ENCODE peak calls at places on chromosomes 4 and X, in seven cellular contexts. One of them, this sample, is unnamed. For H3K4me1, the result is how much of the 10 kb centered on the place peaks cover.

GRCh38 chr4:98939892-98940298 is 11.0 kb upstream of the EIF4E start:
- DNase-seq in naive thymus-derived CD4-positive, alpha-beta T cell: peak
- DNase-seq in CD8-positive, alpha-beta memory T cell: no peak
- DNase-seq in keratinocyte: no peak
- DNase-seq in ovary: no peak
- DNase-seq in small intestine: peak
- DNase-seq in BE2C: peak
- DNase-seq in this sample: no peak

GRCh38 chr4:56360071-56360470 is 27.2 kb downstream of the AASDH start:
- DNase-seq in BE2C: no peak
- DNase-seq in naive thymus-derived CD4-positive, alpha-beta T cell: no peak
- DNase-seq in keratinocyte: no peak
- DNase-seq in ovary: no peak
- DNase-seq in CD8-positive, alpha-beta memory T cell: no peak
- DNase-seq in small intestine: no peak
- DNase-seq in this sample: no peak

GRCh38 chr4:7327341-7327885 is 107.3 kb downstream of the PSAPL1 start:
- DNase-seq in naive thymus-derived CD4-positive, alpha-beta T cell: no peak
- DNase-seq in ovary: no peak
- DNase-seq in keratinocyte: no peak
- DNase-seq in CD8-positive, alpha-beta memory T cell: peak
- DNase-seq in small intestine: no peak
- DNase-seq in BE2C: no peak
- DNase-seq in this sample: no peak

GRCh38 chr4:13527983-13528822 is 16.1 kb downstream of the NKX3-2 start:
- DNase-seq in ovary: no peak
- DNase-seq in keratinocyte: no peak
- DNase-seq in CD8-positive, alpha-beta memory T cell: no peak
- DNase-seq in small intestine: no peak
- DNase-seq in BE2C: no peak
- DNase-seq in naive thymus-derived CD4-positive, alpha-beta T cell: no peak
- DNase-seq in this sample: no peak

GRCh38 chrX:111402378-111402777 is 9.6 kb downstream of the DCX start:
- DNase-seq in ovary: no peak
- DNase-seq in keratinocyte: no peak
- DNase-seq in naive thymus-derived CD4-positive, alpha-beta T cell: no peak
- DNase-seq in CD8-positive, alpha-beta memory T cell: no peak
- DNase-seq in small intestine: no peak
- DNase-seq in BE2C: no peak
- DNase-seq in this sample: no peak

GRCh38 chr4:184815046-184815877 is 10.5 kb downstream of the ACSL1 start:
- DNase-seq in naive thymus-derived CD4-positive, alpha-beta T cell: no peak
- DNase-seq in keratinocyte: peak
- DNase-seq in BE2C: peak
- DNase-seq in CD8-positive, alpha-beta memory T cell: no peak
- DNase-seq in small intestine: peak
- DNase-seq in ovary: peak
- DNase-seq in this sample: no peak

GRCh38 chrX:53223068-53223693 is 1.8 kb downstream of the KDM5C start:
- DNase-seq in small intestine: no peak
- DNase-seq in keratinocyte: no peak
- DNase-seq in naive thymus-derived CD4-positive, alpha-beta T cell: peak
- DNase-seq in CD8-positive, alpha-beta memory T cell: no peak
- DNase-seq in BE2C: no peak
- DNase-seq in ovary: no peak
- DNase-seq in this sample: no peak

GRCh38 chr4:124079174-124079780 is 633.3 kb downstream of the ANKRD50 start:
- DNase-seq in small intestine: no peak
- DNase-seq in keratinocyte: no peak
- DNase-seq in ovary: no peak
- DNase-seq in naive thymus-derived CD4-positive, alpha-beta T cell: no peak
- DNase-seq in CD8-positive, alpha-beta memory T cell: no peak
- DNase-seq in BE2C: no peak
- DNase-seq in this sample: no peak

GRCh38 chr4:186297013-186297645 is 31.1 kb downstream of the F11 start:
- DNase-seq in naive thymus-derived CD4-positive, alpha-beta T cell: peak
- DNase-seq in ovary: no peak
- DNase-seq in small intestine: peak
- DNase-seq in keratinocyte: no peak
- DNase-seq in CD8-positive, alpha-beta memory T cell: no peak
- DNase-seq in BE2C: no peak
- DNase-seq in this sample: no peak

GRCh38 chr4:25050370-25051098 is 19.8 kb upstream of the LGI2 start:
- DNase-seq in CD8-positive, alpha-beta memory T cell: no peak
- DNase-seq in small intestine: no peak
- DNase-seq in ovary: no peak
- DNase-seq in keratinocyte: no peak
- DNase-seq in naive thymus-derived CD4-positive, alpha-beta T cell: no peak
- DNase-seq in BE2C: no peak
- DNase-seq in this sample: no peak

GRCh38 chrX:110055616-110056015 is 52.7 kb downstream of the TMEM164 start:
- DNase-seq in keratinocyte: no peak
- DNase-seq in small intestine: no peak
- DNase-seq in CD8-positive, alpha-beta memory T cell: no peak
- DNase-seq in ovary: no peak
- DNase-seq in naive thymus-derived CD4-positive, alpha-beta T cell: no peak
- DNase-seq in BE2C: no peak
- DNase-seq in this sample: no peak

GRCh38 chr4:6991771-6992557 is 51.2 kb upstream of the TADA2B start:
- DNase-seq in CD8-positive, alpha-beta memory T cell: no peak
- DNase-seq in naive thymus-derived CD4-positive, alpha-beta T cell: no peak
- DNase-seq in small intestine: no peak
- DNase-seq in keratinocyte: peak
- DNase-seq in BE2C: peak
- DNase-seq in ovary: peak
- DNase-seq in this sample: no peak

GRCh38 chr4:156941940-156942548 is 29.6 kb downstream of the PDGFC start:
- DNase-seq in ovary: peak
- DNase-seq in small intestine: no peak
- DNase-seq in CD8-positive, alpha-beta memory T cell: no peak
- DNase-seq in keratinocyte: no peak
- DNase-seq in BE2C: no peak
- DNase-seq in naive thymus-derived CD4-positive, alpha-beta T cell: no peak
- DNase-seq in this sample: no peak

GRCh38 chr4:124318292-124318691 is 394.2 kb downstream of the ANKRD50 start:
- DNase-seq in CD8-positive, alpha-beta memory T cell: no peak
- DNase-seq in BE2C: no peak
- DNase-seq in keratinocyte: no peak
- DNase-seq in small intestine: no peak
- DNase-seq in naive thymus-derived CD4-positive, alpha-beta T cell: no peak
- DNase-seq in ovary: no peak
- DNase-seq in this sample: no peak

GRCh38 chr4:150525321-150525868 is 56.6 kb upstream of the MAB21L2 start:
- DNase-seq in BE2C: no peak
- DNase-seq in ovary: no peak
- DNase-seq in naive thymus-derived CD4-positive, alpha-beta T cell: no peak
- DNase-seq in small intestine: no peak
- DNase-seq in CD8-positive, alpha-beta memory T cell: no peak
- DNase-seq in keratinocyte: no peak
- DNase-seq in this sample: no peak

GRCh38 chrX:153973127-153974002 is 811 bp downstream of the TMEM187 start:
- DNase-seq in keratinocyte: no peak
- DNase-seq in BE2C: peak
- DNase-seq in CD8-positive, alpha-beta memory T cell: no peak
- DNase-seq in small intestine: peak
- DNase-seq in naive thymus-derived CD4-positive, alpha-beta T cell: no peak
- DNase-seq in ovary: peak
- DNase-seq in this sample: peak

GRCh38 chrX:109839694-109840358 is 106.8 kb upstream of the ACSL4 start:
- DNase-seq in naive thymus-derived CD4-positive, alpha-beta T cell: no peak
- DNase-seq in CD8-positive, alpha-beta memory T cell: no peak
- DNase-seq in ovary: no peak
- DNase-seq in BE2C: peak
- DNase-seq in keratinocyte: no peak
- DNase-seq in small intestine: no peak
- DNase-seq in this sample: no peak

GRCh38 chr4:82721819-82722423 is 76.7 kb downstream of the SCD5 start:
- DNase-seq in BE2C: peak
- DNase-seq in CD8-positive, alpha-beta memory T cell: no peak
- DNase-seq in naive thymus-derived CD4-positive, alpha-beta T cell: no peak
- DNase-seq in keratinocyte: no peak
- DNase-seq in ovary: no peak
- DNase-seq in small intestine: peak
- DNase-seq in this sample: peak

GRCh38 chrX:15301924-15302323 is 13.5 kb downstream of the ASB11 start:
- DNase-seq in keratinocyte: no peak
- DNase-seq in naive thymus-derived CD4-positive, alpha-beta T cell: no peak
- DNase-seq in small intestine: peak
- DNase-seq in CD8-positive, alpha-beta memory T cell: no peak
- DNase-seq in ovary: no peak
- DNase-seq in BE2C: no peak
- DNase-seq in this sample: peak

GRCh38 chr4:67161311-67161710 is 384.0 kb downstream of the CENPC start:
- DNase-seq in keratinocyte: no peak
- DNase-seq in ovary: no peak
- DNase-seq in BE2C: no peak
- DNase-seq in small intestine: no peak
- DNase-seq in naive thymus-derived CD4-positive, alpha-beta T cell: no peak
- DNase-seq in CD8-positive, alpha-beta memory T cell: no peak
- DNase-seq in this sample: no peak

GRCh38 chr4:174749091-174749490 is 80.0 kb downstream of the GLRA3 start:
- DNase-seq in naive thymus-derived CD4-positive, alpha-beta T cell: no peak
- DNase-seq in CD8-positive, alpha-beta memory T cell: no peak
- DNase-seq in keratinocyte: no peak
- DNase-seq in small intestine: no peak
- DNase-seq in ovary: no peak
- DNase-seq in BE2C: no peak
- DNase-seq in this sample: no peak

GRCh38 chr4:109912706-109913621 is at the start of gene EGF:
- DNase-seq in BE2C: no peak
- DNase-seq in naive thymus-derived CD4-positive, alpha-beta T cell: no peak
- DNase-seq in ovary: no peak
- DNase-seq in small intestine: peak
- DNase-seq in CD8-positive, alpha-beta memory T cell: no peak
- DNase-seq in keratinocyte: no peak
- DNase-seq in this sample: no peak

GRCh38 chr4:142043509-142043908 is 407.1 kb downstream of the IL15 start:
- DNase-seq in ovary: no peak
- DNase-seq in BE2C: no peak
- DNase-seq in CD8-positive, alpha-beta memory T cell: no peak
- DNase-seq in keratinocyte: no peak
- DNase-seq in small intestine: no peak
- DNase-seq in naive thymus-derived CD4-positive, alpha-beta T cell: no peak
- DNase-seq in this sample: no peak

GRCh38 chrX:33277046-33277445 is 65.7 kb upstream of the DMD start:
- DNase-seq in keratinocyte: no peak
- DNase-seq in CD8-positive, alpha-beta memory T cell: no peak
- DNase-seq in BE2C: no peak
- DNase-seq in small intestine: no peak
- DNase-seq in ovary: no peak
- DNase-seq in naive thymus-derived CD4-positive, alpha-beta T cell: no peak
- DNase-seq in this sample: no peak

GRCh38 chr4:29553842-29554241 is 1166.3 kb upstream of the PCDH7 start:
- DNase-seq in ovary: no peak
- DNase-seq in small intestine: no peak
- DNase-seq in keratinocyte: no peak
- DNase-seq in naive thymus-derived CD4-positive, alpha-beta T cell: no peak
- DNase-seq in BE2C: no peak
- DNase-seq in CD8-positive, alpha-beta memory T cell: no peak
- DNase-seq in this sample: no peak

GRCh38 chr4:55318541-55319129 is 27.4 kb upstream of the SRD5A3 start:
- DNase-seq in CD8-positive, alpha-beta memory T cell: no peak
- DNase-seq in naive thymus-derived CD4-positive, alpha-beta T cell: no peak
- DNase-seq in ovary: no peak
- DNase-seq in BE2C: no peak
- DNase-seq in keratinocyte: no peak
- DNase-seq in small intestine: no peak
- DNase-seq in this sample: no peak

GRCh38 chrX:20116087-20116574 is 576 bp downstream of the MAP7D2 start:
- DNase-seq in CD8-positive, alpha-beta memory T cell: no peak
- DNase-seq in ovary: no peak
- DNase-seq in small intestine: no peak
- DNase-seq in BE2C: peak
- DNase-seq in keratinocyte: no peak
- DNase-seq in naive thymus-derived CD4-positive, alpha-beta T cell: no peak
- DNase-seq in this sample: no peak
- H3K4me3 ChIP-seq in CD8-positive, alpha-beta memory T cell: no peak
- H3K4me3 ChIP-seq in ovary: peak
- H3K4me3 ChIP-seq in small intestine: no peak
- H3K4me3 ChIP-seq in BE2C: peak
- H3K4me3 ChIP-seq in keratinocyte: peak
- H3K4me3 ChIP-seq in naive thymus-derived CD4-positive, alpha-beta T cell: no peak
- H3K4me3 ChIP-seq in this sample: no peak

GRCh38 chr4:105462042-105462421 is 11.8 kb downstream of the PPA2 start:
- DNase-seq in CD8-positive, alpha-beta memory T cell: no peak
- DNase-seq in BE2C: no peak
- DNase-seq in keratinocyte: no peak
- DNase-seq in ovary: no peak
- DNase-seq in small intestine: no peak
- DNase-seq in naive thymus-derived CD4-positive, alpha-beta T cell: no peak
- DNase-seq in this sample: no peak

GRCh38 chr4:105466580-105466979 is 7.3 kb downstream of the PPA2 start:
- DNase-seq in keratinocyte: no peak
- DNase-seq in CD8-positive, alpha-beta memory T cell: no peak
- DNase-seq in small intestine: no peak
- DNase-seq in ovary: no peak
- DNase-seq in BE2C: no peak
- DNase-seq in naive thymus-derived CD4-positive, alpha-beta T cell: no peak
- DNase-seq in this sample: no peak

GRCh38 chr4:105460306-105460705 is 13.6 kb downstream of the PPA2 start:
- DNase-seq in naive thymus-derived CD4-positive, alpha-beta T cell: no peak
- DNase-seq in small intestine: no peak
- DNase-seq in keratinocyte: no peak
- DNase-seq in BE2C: no peak
- DNase-seq in ovary: no peak
- DNase-seq in CD8-positive, alpha-beta memory T cell: no peak
- DNase-seq in this sample: no peak

GRCh38 chr4:105461221-105462041 is 12.4 kb downstream of the PPA2 start:
- DNase-seq in small intestine: no peak
- DNase-seq in keratinocyte: no peak
- DNase-seq in ovary: no peak
- DNase-seq in naive thymus-derived CD4-positive, alpha-beta T cell: no peak
- DNase-seq in BE2C: no peak
- DNase-seq in CD8-positive, alpha-beta memory T cell: no peak
- DNase-seq in this sample: no peak

GRCh38 chr4:105462610-105463009 is 11.3 kb downstream of the PPA2 start:
- DNase-seq in ovary: no peak
- DNase-seq in CD8-positive, alpha-beta memory T cell: no peak
- DNase-seq in BE2C: no peak
- DNase-seq in keratinocyte: no peak
- DNase-seq in small intestine: no peak
- DNase-seq in naive thymus-derived CD4-positive, alpha-beta T cell: no peak
- DNase-seq in this sample: no peak
- H3K4me1 ChIP-seq in ovary: under half
- H3K4me1 ChIP-seq in CD8-positive, alpha-beta memory T cell: under half
- H3K4me1 ChIP-seq in BE2C: under half
- H3K4me1 ChIP-seq in keratinocyte: under half
- H3K4me1 ChIP-seq in small intestine: under half
- H3K4me1 ChIP-seq in naive thymus-derived CD4-positive, alpha-beta T cell: under half
- H3K4me1 ChIP-seq in this sample: under half

GRCh38 chr4:122830392-122831095 is 3.9 kb downstream of the FGF2 start:
- DNase-seq in small intestine: no peak
- DNase-seq in naive thymus-derived CD4-positive, alpha-beta T cell: no peak
- DNase-seq in keratinocyte: no peak
- DNase-seq in BE2C: no peak
- DNase-seq in ovary: no peak
- DNase-seq in CD8-positive, alpha-beta memory T cell: no peak
- DNase-seq in this sample: no peak
- H3K4me3 ChIP-seq in small intestine: no peak
- H3K4me3 ChIP-seq in naive thymus-derived CD4-positive, alpha-beta T cell: no peak
- H3K4me3 ChIP-seq in keratinocyte: no peak
- H3K4me3 ChIP-seq in BE2C: no peak
- H3K4me3 ChIP-seq in ovary: no peak
- H3K4me3 ChIP-seq in CD8-positive, alpha-beta memory T cell: no peak
- H3K4me3 ChIP-seq in this sample: no peak

GRCh38 chr4:140253556-140254027 is 99.6 kb upstream of the MAML3 start:
- DNase-seq in keratinocyte: no peak
- DNase-seq in small intestine: no peak
- DNase-seq in ovary: no peak
- DNase-seq in CD8-positive, alpha-beta memory T cell: no peak
- DNase-seq in naive thymus-derived CD4-positive, alpha-beta T cell: no peak
- DNase-seq in BE2C: no peak
- DNase-seq in this sample: no peak
- H3K4me1 ChIP-seq in keratinocyte: under half
- H3K4me1 ChIP-seq in small intestine: under half
- H3K4me1 ChIP-seq in ovary: under half
- H3K4me1 ChIP-seq in CD8-positive, alpha-beta memory T cell: under half
- H3K4me1 ChIP-seq in naive thymus-derived CD4-positive, alpha-beta T cell: under half
- H3K4me1 ChIP-seq in BE2C: under half
- H3K4me1 ChIP-seq in this sample: under half